ENCODE peak calls at places on chromosome 16, in seven cellular contexts. One of them, this sample, is unnamed.

GRCh38 chr16:77330332-77331043 is 104.3 kb downstream of the ADAMTS18 start:
- DNase-seq in HEK293T: no peak
- DNase-seq in T-helper 9 cell: no peak
- DNase-seq in SHP77 treated with DMSO at 0.1 percent for 48 hours: no peak
- DNase-seq in RWPE1: no peak
- DNase-seq in fibroblast of lung: no peak
- DNase-seq in RPMI8226: no peak
- DNase-seq in this sample: no peak

GRCh38 chr16:11539635-11540034 is 47.1 kb downstream of the LITAF start:
- DNase-seq in HEK293T: no peak
- DNase-seq in T-helper 9 cell: no peak
- DNase-seq in SHP77 treated with DMSO at 0.1 percent for 48 hours: no peak
- DNase-seq in RWPE1: no peak
- DNase-seq in fibroblast of lung: no peak
- DNase-seq in RPMI8226: peak; percentile 94
- DNase-seq in this sample: no peak

GRCh38 chr16:67101683-67102082 is 8.1 kb upstream of the PHAF1 start:
- DNase-seq in HEK293T: no peak
- DNase-seq in T-helper 9 cell: no peak
- DNase-seq in SHP77 treated with DMSO at 0.1 percent for 48 hours: no peak
- DNase-seq in RWPE1: no peak
- DNase-seq in fibroblast of lung: no peak
- DNase-seq in RPMI8226: no peak
- DNase-seq in this sample: no peak

GRCh38 chr16:73890524-73891500 is 405.8 kb upstream of the PSMD7 start:
- DNase-seq in HEK293T: peak; percentile 10
- DNase-seq in T-helper 9 cell: no peak
- DNase-seq in SHP77 treated with DMSO at 0.1 percent for 48 hours: no peak
- DNase-seq in RWPE1: no peak
- DNase-seq in fibroblast of lung: peak; percentile 52
- DNase-seq in RPMI8226: no peak
- DNase-seq in this sample: no peak

GRCh38 chr16:4826980-4827379 is 20.1 kb downstream of the GLYR1 start:
- DNase-seq in HEK293T: no peak
- DNase-seq in T-helper 9 cell: no peak
- DNase-seq in SHP77 treated with DMSO at 0.1 percent for 48 hours: no peak
- DNase-seq in RWPE1: no peak
- DNase-seq in fibroblast of lung: no peak
- DNase-seq in RPMI8226: no peak
- DNase-seq in this sample: no peak

GRCh38 chr16:67150833-67151396 is at the start of gene B3GNT9:
- DNase-seq in HEK293T: no peak
- DNase-seq in T-helper 9 cell: no peak
- DNase-seq in SHP77 treated with DMSO at 0.1 percent for 48 hours: no peak
- DNase-seq in RWPE1: peak; percentile 65
- DNase-seq in fibroblast of lung: peak; percentile 81
- DNase-seq in RPMI8226: peak; percentile 80
- DNase-seq in this sample: no peak

GRCh38 chr16:825298-826061 is 24.9 kb upstream of the GNG13 start:
- DNase-seq in HEK293T: peak; percentile 26
- DNase-seq in T-helper 9 cell: no peak
- DNase-seq in SHP77 treated with DMSO at 0.1 percent for 48 hours: no peak
- DNase-seq in RWPE1: no peak
- DNase-seq in fibroblast of lung: peak; percentile 34
- DNase-seq in RPMI8226: peak; percentile 57
- DNase-seq in this sample: no peak

GRCh38 chr16:46894011-46894672 is 10.0 kb downstream of the GPT2 start:
- DNase-seq in HEK293T: no peak
- DNase-seq in T-helper 9 cell: no peak
- DNase-seq in SHP77 treated with DMSO at 0.1 percent for 48 hours: no peak
- DNase-seq in RWPE1: no peak
- DNase-seq in fibroblast of lung: peak; percentile 42
- DNase-seq in RPMI8226: no peak
- DNase-seq in this sample: peak; percentile 2

GRCh38 chr16:20878682-20879147 is 21.4 kb downstream of the DCUN1D3 start:
- DNase-seq in HEK293T: no peak
- DNase-seq in T-helper 9 cell: no peak
- DNase-seq in SHP77 treated with DMSO at 0.1 percent for 48 hours: no peak
- DNase-seq in RWPE1: no peak
- DNase-seq in fibroblast of lung: no peak
- DNase-seq in RPMI8226: no peak
- DNase-seq in this sample: no peak

This sample was measured in NCI-H2029 treated with DMSO at 0.1 percent for 48 hours.